ENCODE peak calls at places on chromosomes 16 and 17, in six cellular contexts. I is CD4-positive, alpha-beta T cell; M is activated T-helper 1 cell treated with anti-CD3 and anti-CD28 coated beads, Interleukin-12 subunit alpha, Interleukin-12 subunit beta, Interleukin-2, Interleukin-4 antibody, amounts not matched to agents 30 ng/mL and 10 ng/mL and 1 ng/mL, durations not matched to agents 14 hours and 24 hours and 36 hours; P is cardiac fibroblast; A is aorta; K is upper lobe of left lung. W is an unnamed sample.

GRCh38 chr17:74339537-74340195 is 13.6 kb downstream of the KIF19 start:
- DNase-seq in A (no peak), K (peak), M (no peak), I (no peak), P (no peak), W (no peak)

GRCh38 chr16:886084-886543 is 84.7 kb downstream of the LMF1 start:
- DNase-seq in P (no peak), K (peak), A (no peak), I (no peak), M (no peak), W (no peak)

GRCh38 chr16:77063617-77064016 is 127.4 kb upstream of the MON1B start:
- DNase-seq in M (no peak), A (no peak), K (no peak), I (no peak), P (no peak), W (no peak)

GRCh38 chr17:43658890-43659289 is 2.8 kb downstream of the MEOX1 start:
- DNase-seq in P (no peak), A (no peak), K (no peak), I (no peak), M (no peak), W (no peak)

GRCh38 chr17:38730526-38731379 is 612 bp downstream of the CISD3 start:
- DNase-seq in A (peak), K (peak), I (no peak), M (no peak), P (peak), W (peak)

GRCh38 chr16:2855536-2855935 is 2.4 kb downstream of the PRSS22 start:
- DNase-seq in K (no peak), A (no peak), M (no peak), I (no peak), P (no peak), W (no peak)

GRCh38 chr17:57756941-57757340 is 11.8 kb upstream of the CCDC182 start:
- DNase-seq in I (no peak), K (no peak), A (no peak), P (no peak), M (no peak), W (no peak)

GRCh38 chr16:57299009-57299718 is 14.7 kb upstream of the PLLP start:
- DNase-seq in P (no peak), A (peak), I (no peak), M (no peak), K (no peak), W (peak)

GRCh38 chr16:4797805-4798252 is 2.7 kb downstream of the SMIM22 start:
- DNase-seq in I (no peak), M (no peak), K (no peak), P (no peak), A (no peak), W (no peak)

W was measured in HCEC 1CT.